ENCODE peak calls at places on chromosomes 16 and 17, in ten cellular contexts. X is heart right ventricle, D is IMR-90, N is brain microvascular endothelial cell, M is Peyer's patch, A is mammary epithelial cell, Q is lower lobe of right lung, W is coronary artery, G is gastrocnemius medialis, R is prostate gland. H is an unnamed sample.

GRCh38 chr16:69741951-69742904 is 12.5 kb downstream of the NOB1 start:
- DNase-seq in X (peak), D (peak), N (peak), M (peak), A (peak), Q (peak), W (no peak), G (peak), R (peak), H (no peak)

GRCh38 chr16:56637814-56638750 is at the start of gene MT1A:
- DNase-seq in X (peak), D (peak), N (no peak), M (peak), A (no peak), Q (peak), W (peak), G (peak), R (peak), H (no peak)

GRCh38 chr16:20300312-20301097 is 26.8 kb downstream of the GP2 start:
- DNase-seq in X (peak), D (peak), N (peak), M (peak), A (peak), Q (no peak), W (no peak), G (no peak), R (peak), H (peak)

GRCh38 chr17:4230142-4230541 is 33.6 kb downstream of the ANKFY1 start:
- DNase-seq in X (peak), D (peak), N (peak), M (peak), A (peak), Q (no peak), W (no peak), G (peak), R (peak), H (no peak)

GRCh38 chr17:40563371-40564052 is 1.8 kb downstream of the CCR7 start:
- DNase-seq in X (no peak), D (no peak), N (no peak), M (no peak), A (no peak), Q (no peak), W (peak), G (no peak), R (no peak), H (peak)

GRCh38 chr16:85979605-85980004 is 80.6 kb downstream of the IRF8 start:
- DNase-seq in X (no peak), D (no peak), N (no peak), M (peak), A (no peak), Q (no peak), W (no peak), G (no peak), R (no peak), H (no peak)

GRCh38 chr17:72171703-72172670 is 51.2 kb downstream of the SOX9 start:
- DNase-seq in X (no peak), D (no peak), N (no peak), M (no peak), A (no peak), Q (no peak), W (no peak), G (no peak), R (no peak), H (no peak)

GRCh38 chr17:81601525-81602120 is 35.3 kb downstream of the NPLOC4 start:
- DNase-seq in X (peak), D (peak), N (peak), M (peak), A (peak), Q (no peak), W (no peak), G (no peak), R (peak), H (peak)

GRCh38 chr16:15484662-15485061 is 50.3 kb downstream of the BMERB1 start:
- DNase-seq in X (no peak), D (peak), N (no peak), M (no peak), A (peak), Q (no peak), W (no peak), G (no peak), R (no peak), H (no peak)

GRCh38 chr16:29877266-29877961 is 14.4 kb upstream of the CDIPT start:
- DNase-seq in X (no peak), D (peak), N (peak), M (no peak), A (peak), Q (peak), W (no peak), G (no peak), R (no peak), H (peak)

GRCh38 chr17:78163881-78164747 is 4.3 kb upstream of the SYNGR2 start:
- DNase-seq in X (no peak), D (no peak), N (no peak), M (no peak), A (no peak), Q (no peak), W (no peak), G (no peak), R (peak), H (no peak)

DNA sequence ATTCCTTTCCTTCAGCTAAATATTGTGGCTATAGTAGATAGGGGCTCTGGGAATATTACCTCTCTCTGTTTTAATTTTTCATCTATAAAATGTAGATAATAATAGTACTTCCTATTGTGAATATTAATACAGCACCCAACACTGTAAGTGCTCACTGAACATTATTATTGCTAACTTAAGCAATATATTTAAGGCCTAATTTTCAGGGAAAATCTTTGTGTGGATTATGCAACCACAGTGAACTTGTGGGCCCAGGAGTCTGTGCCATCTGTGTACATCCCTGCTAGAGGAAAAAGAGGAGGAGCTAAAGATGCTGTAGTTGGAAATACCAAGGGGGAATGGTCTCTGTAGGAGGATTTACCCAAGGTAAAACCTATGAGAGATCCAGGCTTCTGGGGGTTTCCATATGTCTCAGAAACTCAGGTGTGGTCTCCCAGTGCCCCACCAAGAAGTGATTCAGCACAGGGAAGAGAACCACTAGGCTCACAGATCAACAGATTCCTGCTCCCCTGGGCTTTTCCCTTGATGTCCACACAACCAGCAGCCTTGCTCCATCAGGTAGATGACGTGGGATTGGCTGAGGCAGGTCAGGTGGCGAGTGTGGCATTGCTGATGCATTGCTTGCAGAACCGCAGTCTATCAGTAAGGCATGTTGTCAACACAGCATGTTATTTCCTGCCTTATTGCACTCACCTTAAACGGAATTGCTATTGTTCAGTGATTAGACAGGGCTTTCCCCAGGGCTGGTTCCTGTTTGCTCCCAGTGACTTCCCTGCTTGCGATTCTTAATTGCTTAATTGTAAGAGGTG is 1.6 kb upstream of the N4BP1 start:
- DNase-seq in X (no peak), D (no peak), N (no peak), M (peak), A (peak), Q (peak), W (no peak), G (no peak), R (no peak), H (peak)
- H3K4me3 ChIP-seq in X (peak), D (no peak), N (no peak), M (no peak), A (no peak), Q (no peak), W (no peak), G (no peak), R (no peak), H (peak)

DNA sequence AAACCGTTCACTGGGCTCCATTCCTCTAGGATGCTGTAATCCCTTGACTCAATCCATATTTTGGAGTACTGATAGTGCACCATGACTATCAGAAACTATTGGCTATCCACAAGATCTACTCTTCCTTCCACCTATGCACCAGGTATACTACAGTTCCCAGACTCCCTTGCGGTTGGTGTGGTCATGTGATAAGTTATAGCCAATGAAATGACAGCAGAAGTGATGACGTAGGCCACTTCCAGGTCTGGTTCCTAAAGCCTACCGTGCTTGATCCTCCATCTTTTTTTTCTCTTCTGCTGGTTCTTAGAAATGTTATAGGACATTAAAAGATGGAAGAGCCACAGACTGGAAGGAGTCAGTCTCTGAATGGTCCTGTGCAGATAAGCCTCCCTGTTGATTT is 278.8 kb upstream of the C16orf82 start:
- DNase-seq in X (no peak), D (no peak), N (no peak), M (no peak), A (no peak), Q (no peak), W (no peak), G (no peak), R (no peak), H (peak)
- TF ChIP-seq CTCF in X (no peak), D (no peak), N (no peak), M (no peak), A (no peak), Q (no peak), W (no peak), G (no peak), R (no peak), H (no peak)

DNA sequence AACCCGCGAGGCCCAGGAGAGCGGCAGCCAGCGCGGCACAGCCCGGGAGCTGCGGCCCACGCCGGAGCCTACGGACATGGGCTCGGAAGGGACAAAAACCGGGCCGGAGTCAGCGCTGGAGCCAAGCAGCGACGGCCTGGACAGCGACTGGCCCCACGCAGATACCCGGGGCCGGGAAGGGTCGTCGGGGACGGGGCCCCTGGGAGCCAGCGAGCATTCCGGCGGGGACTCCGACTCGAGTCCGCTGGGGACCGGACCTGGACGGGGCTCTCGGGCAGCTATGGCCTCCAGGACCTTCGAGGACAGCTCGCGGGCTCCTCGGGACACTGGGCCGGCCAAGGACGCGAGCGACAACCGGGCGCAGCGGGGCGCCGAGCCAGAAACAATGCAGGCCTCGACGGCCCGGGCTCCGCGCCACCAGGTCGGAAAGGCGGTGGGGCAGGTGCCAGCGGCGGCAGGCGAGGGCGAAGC is 981 bp downstream of the MYO15B start:
- DNase-seq in X (peak), D (no peak), N (no peak), M (peak), A (no peak), Q (peak), W (no peak), G (no peak), R (peak), H (peak)
- H3K4me3 ChIP-seq in X (peak), D (peak), N (peak), M (peak), A (peak), Q (peak), W (peak), G (peak), R (peak), H (peak)

GRCh38 chr16:88309905-88310259 is 72.9 kb upstream of the ZNF469 start:
- DNase-seq in X (no peak), D (no peak), N (no peak), M (no peak), A (no peak), Q (no peak), W (no peak), G (no peak), R (no peak), H (no peak)
- TF ChIP-seq CTCF in X (peak), D (no peak), N (peak), M (peak), A (no peak), Q (no peak), W (no peak), G (no peak), R (no peak), H (no peak)